ENCODE peak calls at places on chromosomes 1 and 21, in four cellular contexts. G is activated T-helper 1 cell treated with anti-CD3 and anti-CD28 coated beads, Interleukin-12 subunit alpha, Interleukin-12 subunit beta, Interleukin-2, Interleukin-4 antibody, amounts not matched to agents 30 ng/mL and 10 ng/mL and 1 ng/mL, durations not matched to agents 14 hours and 24 hours and 36 hours; M is dermis blood vessel endothelial cell; X is HFFc6. O is an unnamed sample.

GRCh38 chr1:161439280-161440232 is 65.7 kb upstream of the FCGR2A start:
- DNase-seq in G (peak), M (no peak), X (no peak), O (peak)

GRCh38 chr1:92934395-92935378 is 26.6 kb downstream of the DIPK1A start:
- DNase-seq in G (no peak), M (peak), X (peak), O (no peak)

GRCh38 chr1:71093938-71094337 is 13.1 kb upstream of the ZRANB2 start:
- DNase-seq in G (no peak), M (peak), X (peak), O (no peak)

GRCh38 chr1:88685239-88685604 is 1.1 kb downstream of the PKN2 start:
- DNase-seq in G (no peak), M (peak), X (peak), O (no peak)

GRCh38 chr1:202811296-202812175 is 782 bp downstream of the PCAT6 start:
- DNase-seq in G (no peak), M (peak), X (no peak), O (no peak)

GRCh38 chr1:223838125-223838854 is 7.5 kb downstream of the TP53BP2 start:
- DNase-seq in G (no peak), M (no peak), X (no peak), O (no peak)

GRCh38 chr1:92495392-92496066 is 8.8 kb upstream of the GFI1 start:
- DNase-seq in G (no peak), M (no peak), X (no peak), O (no peak)

GRCh38 chr21:33739701-33740100 is 97.4 kb downstream of the ITSN1 start:
- DNase-seq in G (no peak), M (no peak), X (no peak), O (no peak)

GRCh38 chr1:201430790-201431189 is 9.3 kb upstream of the TNNI1 start:
- DNase-seq in G (no peak), M (no peak), X (no peak), O (no peak)

GRCh38 chr1:101967871-101968270 is 28.9 kb downstream of the OLFM3 start:
- DNase-seq in G (no peak), M (no peak), X (no peak), O (no peak)

GRCh38 chr1:154342836-154343472 is 17.6 kb downstream of the ATP8B2 start:
- DNase-seq in G (peak), M (no peak), X (no peak), O (peak)

GRCh38 chr1:155326020-155326526 is 5.4 kb downstream of the RUSC1 start:
- DNase-seq in G (no peak), M (no peak), X (no peak), O (no peak)

GRCh38 chr1:31216016-31216415 is 23.7 kb downstream of the NKAIN1 start:
- DNase-seq in G (no peak), M (peak), X (no peak), O (no peak)

GRCh38 chr21:25467891-25468290 is 139.4 kb downstream of the MRPL39 start:
- DNase-seq in G (no peak), M (no peak), X (no peak), O (no peak)